ENCODE peak calls at places on chromosomes 11 and 22, in eight cellular contexts. One of them, this sample, is unnamed.

GRCh38 chr11:3837793-3838192 is 3.0 kb downstream of the RHOG start:
- DNase-seq in MM.1S: no peak
- DNase-seq in cardiac fibroblast: peak; percentile 45
- DNase-seq in astrocyte: no peak
- DNase-seq in lung: peak; percentile 65
- DNase-seq in lower lobe of right lung: peak; percentile 77
- DNase-seq in AG04450: no peak
- DNase-seq in osteocyte: no peak
- DNase-seq in this sample: no peak

GRCh38 chr11:108511851-108512474 is 13.8 kb upstream of the POGLUT3 start:
- DNase-seq in osteocyte: no peak
- DNase-seq in MM.1S: no peak
- DNase-seq in lower lobe of right lung: no peak
- DNase-seq in AG04450: no peak
- DNase-seq in cardiac fibroblast: peak; percentile 2
- DNase-seq in astrocyte: peak; percentile 87
- DNase-seq in lung: no peak
- DNase-seq in this sample: no peak

GRCh38 chr11:86186420-86186819 is 58.1 kb upstream of the EED start:
- DNase-seq in AG04450: no peak
- DNase-seq in lower lobe of right lung: no peak
- DNase-seq in osteocyte: no peak
- DNase-seq in cardiac fibroblast: no peak
- DNase-seq in astrocyte: no peak
- DNase-seq in lung: no peak
- DNase-seq in MM.1S: no peak
- DNase-seq in this sample: no peak

GRCh38 chr22:49244466-49245420 is 582.9 kb downstream of the BRD1 start:
- DNase-seq in astrocyte: no peak
- DNase-seq in cardiac fibroblast: no peak
- DNase-seq in MM.1S: no peak
- DNase-seq in AG04450: no peak
- DNase-seq in osteocyte: peak; percentile 83
- DNase-seq in lower lobe of right lung: no peak
- DNase-seq in lung: peak; percentile 13
- DNase-seq in this sample: no peak

GRCh38 chr22:46842606-46843005 is 80.2 kb downstream of the TBC1D22A start:
- DNase-seq in MM.1S: no peak
- DNase-seq in astrocyte: no peak
- DNase-seq in lower lobe of right lung: no peak
- DNase-seq in osteocyte: no peak
- DNase-seq in lung: peak; percentile 9
- DNase-seq in cardiac fibroblast: no peak
- DNase-seq in AG04450: no peak
- DNase-seq in this sample: no peak

GRCh38 chr22:43745783-43746356 is 66.2 kb downstream of the EFCAB6 start:
- DNase-seq in cardiac fibroblast: no peak
- DNase-seq in lower lobe of right lung: no peak
- DNase-seq in MM.1S: no peak
- DNase-seq in lung: no peak
- DNase-seq in astrocyte: no peak
- DNase-seq in AG04450: no peak
- DNase-seq in osteocyte: no peak
- DNase-seq in this sample: no peak

GRCh38 chr11:44906641-44907040 is 44.0 kb downstream of the TP53I11 start:
- DNase-seq in MM.1S: no peak
- DNase-seq in osteocyte: no peak
- DNase-seq in lung: no peak
- DNase-seq in lower lobe of right lung: no peak
- DNase-seq in AG04450: no peak
- DNase-seq in astrocyte: no peak
- DNase-seq in cardiac fibroblast: no peak
- DNase-seq in this sample: no peak

GRCh38 chr22:40606306-40606705 is 30.2 kb downstream of the MRTFA start:
- DNase-seq in lung: no peak
- DNase-seq in AG04450: no peak
- DNase-seq in cardiac fibroblast: no peak
- DNase-seq in lower lobe of right lung: no peak
- DNase-seq in astrocyte: no peak
- DNase-seq in osteocyte: no peak
- DNase-seq in MM.1S: no peak
- DNase-seq in this sample: no peak

GRCh38 chr22:30214703-30215405 is 31.7 kb downstream of the LIF start:
- DNase-seq in MM.1S: no peak
- DNase-seq in osteocyte: no peak
- DNase-seq in cardiac fibroblast: no peak
- DNase-seq in lower lobe of right lung: no peak
- DNase-seq in astrocyte: no peak
- DNase-seq in lung: no peak
- DNase-seq in AG04450: no peak
- DNase-seq in this sample: no peak

GRCh38 chr11:72736452-72737069 is 15.6 kb downstream of the ARAP1 start:
- DNase-seq in MM.1S: no peak
- DNase-seq in lung: peak; percentile 76
- DNase-seq in lower lobe of right lung: peak; percentile 86
- DNase-seq in cardiac fibroblast: peak; percentile 59
- DNase-seq in AG04450: no peak
- DNase-seq in astrocyte: peak; percentile 19
- DNase-seq in osteocyte: no peak
- DNase-seq in this sample: no peak

GRCh38 chr11:73988227-73988626 is 5.6 kb upstream of the UCP2 start:
- DNase-seq in MM.1S: no peak
- DNase-seq in cardiac fibroblast: no peak
- DNase-seq in AG04450: no peak
- DNase-seq in lung: no peak
- DNase-seq in astrocyte: no peak
- DNase-seq in osteocyte: no peak
- DNase-seq in lower lobe of right lung: no peak
- DNase-seq in this sample: no peak

GRCh38 chr11:73983764-73984543 is 1.3 kb upstream of the UCP2 start:
- DNase-seq in lower lobe of right lung: no peak
- DNase-seq in AG04450: no peak
- DNase-seq in lung: no peak
- DNase-seq in osteocyte: no peak
- DNase-seq in MM.1S: no peak
- DNase-seq in cardiac fibroblast: no peak
- DNase-seq in astrocyte: no peak
- DNase-seq in this sample: no peak

GRCh38 chr11:73990727-73991126 is 8.1 kb upstream of the UCP2 start:
- DNase-seq in osteocyte: no peak
- DNase-seq in AG04450: no peak
- DNase-seq in cardiac fibroblast: no peak
- DNase-seq in lower lobe of right lung: no peak
- DNase-seq in MM.1S: no peak
- DNase-seq in lung: no peak
- DNase-seq in astrocyte: no peak
- DNase-seq in this sample: no peak

GRCh38 chr11:73991471-73992006 is 8.9 kb upstream of the UCP2 start:
- DNase-seq in lung: no peak
- DNase-seq in MM.1S: peak; percentile 40
- DNase-seq in lower lobe of right lung: no peak
- DNase-seq in cardiac fibroblast: no peak
- DNase-seq in osteocyte: no peak
- DNase-seq in AG04450: no peak
- DNase-seq in astrocyte: no peak
- DNase-seq in this sample: no peak

DNA sequence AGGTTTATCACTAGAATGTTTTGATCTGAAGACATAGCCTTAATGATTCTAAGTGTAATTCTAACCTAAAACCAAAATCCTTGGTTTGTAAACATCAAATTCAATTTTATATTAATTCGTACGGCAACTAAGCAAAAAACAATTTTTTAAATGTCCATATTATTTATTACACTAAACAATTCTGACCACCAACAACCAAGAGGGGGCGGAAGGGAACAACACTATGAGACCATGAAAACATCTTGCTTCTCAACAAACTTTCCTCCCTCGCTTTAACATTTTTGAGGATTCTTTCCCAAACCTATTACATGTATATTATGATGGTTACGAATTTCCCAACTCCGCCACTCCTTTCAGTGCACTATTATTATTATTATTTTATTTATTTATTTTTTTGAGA is 6.5 kb upstream of the UCP2 start:
- DNase-seq in astrocyte: no peak
- DNase-seq in AG04450: no peak
- DNase-seq in MM.1S: no peak
- DNase-seq in osteocyte: no peak
- DNase-seq in lower lobe of right lung: no peak
- DNase-seq in cardiac fibroblast: peak; percentile 25
- DNase-seq in lung: no peak
- DNase-seq in this sample: no peak
- TF ChIP-seq CTCF in astrocyte: no peak
- TF ChIP-seq CTCF in AG04450: no peak
- TF ChIP-seq CTCF in MM.1S: no peak
- TF ChIP-seq CTCF in osteocyte: no peak
- TF ChIP-seq CTCF in lower lobe of right lung: peak; percentile 7
- TF ChIP-seq CTCF in cardiac fibroblast: no peak
- TF ChIP-seq CTCF in lung: no peak
- TF ChIP-seq CTCF in this sample: no peak

GRCh38 chr11:8055111-8055835 is 25.7 kb upstream of the TUB start:
- DNase-seq in cardiac fibroblast: no peak
- DNase-seq in MM.1S: no peak
- DNase-seq in AG04450: no peak
- DNase-seq in lower lobe of right lung: no peak
- DNase-seq in lung: no peak
- DNase-seq in osteocyte: peak; percentile 75
- DNase-seq in astrocyte: no peak
- DNase-seq in this sample: no peak
- TF ChIP-seq CTCF in cardiac fibroblast: peak; percentile 18
- TF ChIP-seq CTCF in MM.1S: peak; percentile 26
- TF ChIP-seq CTCF in AG04450: peak; percentile 31
- TF ChIP-seq CTCF in lower lobe of right lung: no peak
- TF ChIP-seq CTCF in lung: no peak
- TF ChIP-seq CTCF in osteocyte: peak; percentile 8
- TF ChIP-seq CTCF in astrocyte: peak; percentile 7
- TF ChIP-seq CTCF in this sample: peak; percentile 26

GRCh38 chr11:61826930-61827572 is 1.0 kb upstream of the FADS2 start:
- DNase-seq in lower lobe of right lung: peak; percentile 65
- DNase-seq in osteocyte: no peak
- DNase-seq in AG04450: no peak
- DNase-seq in astrocyte: no peak
- DNase-seq in MM.1S: no peak
- DNase-seq in cardiac fibroblast: no peak
- DNase-seq in lung: peak; percentile 35
- DNase-seq in this sample: no peak
- TF ChIP-seq CTCF in lower lobe of right lung: no peak
- TF ChIP-seq CTCF in osteocyte: no peak
- TF ChIP-seq CTCF in AG04450: no peak
- TF ChIP-seq CTCF in astrocyte: no peak
- TF ChIP-seq CTCF in MM.1S: no peak
- TF ChIP-seq CTCF in cardiac fibroblast: no peak
- TF ChIP-seq CTCF in lung: no peak
- TF ChIP-seq CTCF in this sample: no peak

GRCh38 chr22:25567305-25567704 is 2.8 kb downstream of the GRK3 start:
- DNase-seq in lower lobe of right lung: no peak
- DNase-seq in MM.1S: no peak
- DNase-seq in lung: no peak
- DNase-seq in astrocyte: no peak
- DNase-seq in osteocyte: no peak
- DNase-seq in AG04450: no peak
- DNase-seq in cardiac fibroblast: no peak
- DNase-seq in this sample: no peak
- TF ChIP-seq CTCF in lower lobe of right lung: no peak
- TF ChIP-seq CTCF in MM.1S: no peak
- TF ChIP-seq CTCF in lung: no peak
- TF ChIP-seq CTCF in astrocyte: no peak
- TF ChIP-seq CTCF in osteocyte: no peak
- TF ChIP-seq CTCF in AG04450: no peak
- TF ChIP-seq CTCF in cardiac fibroblast: no peak
- TF ChIP-seq CTCF in this sample: no peak

DNA sequence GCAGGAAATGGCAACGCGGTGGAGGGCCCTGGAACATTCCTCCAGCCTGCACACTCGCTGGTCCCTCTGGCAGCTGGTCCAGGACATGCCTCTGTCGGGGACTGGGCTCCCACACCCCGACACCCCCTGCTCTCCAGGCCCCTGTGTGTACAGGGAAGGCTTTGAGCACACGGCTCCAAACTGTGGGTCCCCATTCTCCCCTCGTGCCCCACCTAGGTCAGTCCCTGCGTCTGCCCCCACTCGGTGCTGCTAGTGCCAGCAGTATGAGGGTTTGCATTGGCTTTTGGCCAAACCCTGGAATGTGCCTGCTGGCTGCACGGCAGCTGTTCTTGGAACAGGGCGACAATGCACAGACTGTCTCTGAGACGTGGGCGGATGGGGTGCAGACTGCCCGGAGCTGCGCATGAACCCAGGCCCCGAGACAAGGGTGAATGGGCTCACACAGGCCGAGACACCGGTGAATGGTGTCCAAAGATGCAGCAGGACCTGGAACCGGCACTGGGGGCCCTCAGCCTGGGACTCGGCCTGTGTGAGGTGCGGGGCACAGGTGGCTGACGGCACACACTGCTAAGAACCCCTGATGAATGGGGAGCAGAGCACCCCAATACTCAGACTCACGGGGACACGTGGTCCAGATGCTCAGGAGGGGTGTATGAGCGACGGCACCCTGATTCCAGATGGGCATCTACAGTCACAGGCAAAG is 7.5 kb upstream of the SYT8 start:
- DNase-seq in osteocyte: peak; percentile 95
- DNase-seq in MM.1S: no peak
- DNase-seq in lung: peak; percentile 89
- DNase-seq in astrocyte: peak; percentile 86
- DNase-seq in cardiac fibroblast: peak; percentile 93
- DNase-seq in lower lobe of right lung: peak; percentile 79
- DNase-seq in AG04450: no peak
- DNase-seq in this sample: no peak
- TF ChIP-seq CTCF in osteocyte: no peak
- TF ChIP-seq CTCF in MM.1S: no peak
- TF ChIP-seq CTCF in lung: no peak
- TF ChIP-seq CTCF in astrocyte: no peak
- TF ChIP-seq CTCF in cardiac fibroblast: no peak
- TF ChIP-seq CTCF in lower lobe of right lung: no peak
- TF ChIP-seq CTCF in AG04450: no peak
- TF ChIP-seq CTCF in this sample: no peak